ENCODE peak calls at places on chromosomes 2 and 18, in four cellular contexts. One of them, this sample, is unnamed.

GRCh38 chr2:54475919-54476318 is 19.8 kb downstream of the SPTBN1 start:
- DNase-seq in epithelial cell of esophagus: no peak
- DNase-seq in ovary: no peak
- DNase-seq in fibroblast of lung: no peak
- DNase-seq in this sample: no peak

GRCh38 chr2:165725421-165725820 is 68.6 kb downstream of the GALNT3 start:
- DNase-seq in epithelial cell of esophagus: peak
- DNase-seq in ovary: no peak
- DNase-seq in fibroblast of lung: peak
- DNase-seq in this sample: peak

GRCh38 chr2:182763311-182763912 is 47.4 kb downstream of the DNAJC10 start:
- DNase-seq in epithelial cell of esophagus: peak
- DNase-seq in ovary: no peak
- DNase-seq in fibroblast of lung: peak
- DNase-seq in this sample: peak

GRCh38 chr2:85713836-85714235 is 19.7 kb downstream of the GNLY start:
- DNase-seq in epithelial cell of esophagus: no peak
- DNase-seq in ovary: no peak
- DNase-seq in fibroblast of lung: no peak
- DNase-seq in this sample: no peak

GRCh38 chr18:34993289-34993688 is 47.9 kb upstream of the MAPRE2 start:
- DNase-seq in epithelial cell of esophagus: peak
- DNase-seq in ovary: no peak
- DNase-seq in fibroblast of lung: no peak
- DNase-seq in this sample: no peak

GRCh38 chr2:120579916-120580685 is 155.6 kb upstream of the GLI2 start:
- DNase-seq in epithelial cell of esophagus: no peak
- DNase-seq in ovary: no peak
- DNase-seq in fibroblast of lung: no peak
- DNase-seq in this sample: no peak

GRCh38 chr2:212892193-212892592 is 259.2 kb downstream of the IKZF2 start:
- DNase-seq in epithelial cell of esophagus: peak
- DNase-seq in ovary: no peak
- DNase-seq in fibroblast of lung: peak
- DNase-seq in this sample: peak

GRCh38 chr2:240796543-240797499 is 23.2 kb downstream of the KIF1A start:
- DNase-seq in epithelial cell of esophagus: no peak
- DNase-seq in ovary: no peak
- DNase-seq in fibroblast of lung: no peak
- DNase-seq in this sample: no peak

GRCh38 chr2:242058116-242058680 is 188.7 kb downstream of the RTP5 start:
- DNase-seq in epithelial cell of esophagus: no peak
- DNase-seq in ovary: no peak
- DNase-seq in fibroblast of lung: no peak
- DNase-seq in this sample: no peak

GRCh38 chr2:68811364-68811763 is 59.8 kb downstream of the BMP10 start:
- DNase-seq in epithelial cell of esophagus: peak
- DNase-seq in ovary: peak
- DNase-seq in fibroblast of lung: peak
- DNase-seq in this sample: peak

GRCh38 chr2:191625016-191625415 is 52.9 kb upstream of the NABP1 start:
- DNase-seq in epithelial cell of esophagus: no peak
- DNase-seq in ovary: no peak
- DNase-seq in fibroblast of lung: peak
- DNase-seq in this sample: peak

GRCh38 chr18:59011786-59012185 is 127.9 kb upstream of the SEC11C start:
- DNase-seq in epithelial cell of esophagus: no peak
- DNase-seq in ovary: no peak
- DNase-seq in fibroblast of lung: no peak
- DNase-seq in this sample: no peak

GRCh38 chr2:217475101-217475500 is 527.7 kb downstream of the TNS1 start:
- DNase-seq in epithelial cell of esophagus: no peak
- DNase-seq in ovary: no peak
- DNase-seq in fibroblast of lung: no peak
- DNase-seq in this sample: no peak

GRCh38 chr18:10101293-10101701 is 187.5 kb downstream of the VAPA start:
- DNase-seq in epithelial cell of esophagus: no peak
- DNase-seq in ovary: peak
- DNase-seq in fibroblast of lung: peak
- DNase-seq in this sample: peak

GRCh38 chr2:58047373-58047674 is 718 bp downstream of the VRK2 start:
- DNase-seq in epithelial cell of esophagus: no peak
- DNase-seq in ovary: no peak
- DNase-seq in fibroblast of lung: no peak
- DNase-seq in this sample: no peak

GRCh38 chr2:154194917-154195643 is 323.4 kb downstream of the GALNT13 start:
- DNase-seq in epithelial cell of esophagus: no peak
- DNase-seq in ovary: no peak
- DNase-seq in fibroblast of lung: no peak
- DNase-seq in this sample: no peak
- H3K4me3 ChIP-seq in epithelial cell of esophagus: no peak
- H3K4me3 ChIP-seq in ovary: no peak
- H3K4me3 ChIP-seq in fibroblast of lung: no peak
- H3K4me3 ChIP-seq in this sample: no peak

DNA sequence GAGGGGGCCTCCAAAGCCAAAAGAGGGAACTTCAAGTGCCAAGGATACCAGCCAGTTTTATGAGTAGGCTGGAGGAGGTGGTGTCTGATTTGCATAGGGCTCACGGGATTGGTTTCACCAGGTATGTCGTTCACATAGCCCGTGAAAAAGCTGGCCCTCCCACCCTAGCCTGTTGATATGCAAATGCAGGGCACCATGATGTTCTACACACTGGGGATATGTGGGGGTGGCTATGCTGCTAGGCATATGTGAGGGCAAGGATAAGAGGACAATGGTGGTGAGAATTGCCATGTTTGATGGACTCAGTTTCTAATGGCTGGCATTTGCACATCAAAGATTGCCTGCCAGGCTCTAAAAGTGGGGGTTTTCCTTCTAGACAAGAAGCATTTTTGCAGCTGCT is 378.6 kb downstream of the DPP10 start:
- DNase-seq in epithelial cell of esophagus: no peak
- DNase-seq in ovary: no peak
- DNase-seq in fibroblast of lung: no peak
- DNase-seq in this sample: no peak
- TF ChIP-seq CTCF in epithelial cell of esophagus: no peak
- TF ChIP-seq CTCF in ovary: no peak
- TF ChIP-seq CTCF in fibroblast of lung: no peak
- TF ChIP-seq CTCF in this sample: no peak

GRCh38 chr2:207676827-207677354 is 34.5 kb upstream of the CCNYL1 start:
- DNase-seq in epithelial cell of esophagus: peak
- DNase-seq in ovary: no peak
- DNase-seq in fibroblast of lung: peak
- DNase-seq in this sample: peak

GRCh38 chr2:207682557-207682956 is 28.9 kb upstream of the CCNYL1 start:
- DNase-seq in epithelial cell of esophagus: no peak
- DNase-seq in ovary: no peak
- DNase-seq in fibroblast of lung: no peak
- DNase-seq in this sample: no peak

GRCh38 chr2:207683438-207683837 is 28.0 kb upstream of the CCNYL1 start:
- DNase-seq in epithelial cell of esophagus: no peak
- DNase-seq in ovary: no peak
- DNase-seq in fibroblast of lung: no peak
- DNase-seq in this sample: no peak

GRCh38 chr2:207683879-207684627 is 27.4 kb upstream of the CCNYL1 start:
- DNase-seq in epithelial cell of esophagus: peak
- DNase-seq in ovary: no peak
- DNase-seq in fibroblast of lung: peak
- DNase-seq in this sample: peak

DNA sequence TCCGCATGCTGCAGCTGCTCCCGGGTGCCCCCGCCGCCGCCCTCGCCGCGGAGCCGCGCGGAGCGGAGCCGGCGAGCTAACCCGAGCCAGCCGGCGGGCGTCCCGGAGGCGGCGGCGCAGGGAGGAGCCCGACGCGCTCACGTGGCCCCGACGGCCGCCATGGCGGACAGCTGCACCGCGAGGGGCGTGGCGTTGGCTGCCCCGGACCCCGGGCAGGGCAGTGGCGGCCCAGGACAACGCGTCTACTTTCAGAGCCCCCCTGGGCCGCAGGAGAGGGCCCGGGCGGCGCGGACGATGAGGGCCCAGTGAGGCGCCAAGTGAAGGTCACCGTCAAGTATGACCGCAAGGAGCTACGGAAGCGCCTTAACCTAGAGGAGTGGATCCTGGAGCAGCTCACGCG is 30.0 kb upstream of the CCNYL1 start:
- DNase-seq in epithelial cell of esophagus: no peak
- DNase-seq in ovary: no peak
- DNase-seq in fibroblast of lung: no peak
- DNase-seq in this sample: no peak
- H3K4me3 ChIP-seq in epithelial cell of esophagus: no peak
- H3K4me3 ChIP-seq in ovary: no peak
- H3K4me3 ChIP-seq in fibroblast of lung: no peak
- H3K4me3 ChIP-seq in this sample: no peak

GRCh38 chr2:5121677-5122076 is 570.5 kb upstream of the SOX11 start:
- DNase-seq in epithelial cell of esophagus: peak
- DNase-seq in ovary: no peak
- DNase-seq in fibroblast of lung: no peak
- DNase-seq in this sample: no peak
- TF ChIP-seq CTCF in epithelial cell of esophagus: peak
- TF ChIP-seq CTCF in ovary: no peak
- TF ChIP-seq CTCF in fibroblast of lung: peak
- TF ChIP-seq CTCF in this sample: no peak

GRCh38 chr2:45938649-45939511 is 287.4 kb downstream of the PRKCE start:
- DNase-seq in epithelial cell of esophagus: peak
- DNase-seq in ovary: peak
- DNase-seq in fibroblast of lung: peak
- DNase-seq in this sample: peak
- H3K4me3 ChIP-seq in epithelial cell of esophagus: no peak
- H3K4me3 ChIP-seq in ovary: no peak
- H3K4me3 ChIP-seq in fibroblast of lung: no peak
- H3K4me3 ChIP-seq in this sample: no peak

DNA sequence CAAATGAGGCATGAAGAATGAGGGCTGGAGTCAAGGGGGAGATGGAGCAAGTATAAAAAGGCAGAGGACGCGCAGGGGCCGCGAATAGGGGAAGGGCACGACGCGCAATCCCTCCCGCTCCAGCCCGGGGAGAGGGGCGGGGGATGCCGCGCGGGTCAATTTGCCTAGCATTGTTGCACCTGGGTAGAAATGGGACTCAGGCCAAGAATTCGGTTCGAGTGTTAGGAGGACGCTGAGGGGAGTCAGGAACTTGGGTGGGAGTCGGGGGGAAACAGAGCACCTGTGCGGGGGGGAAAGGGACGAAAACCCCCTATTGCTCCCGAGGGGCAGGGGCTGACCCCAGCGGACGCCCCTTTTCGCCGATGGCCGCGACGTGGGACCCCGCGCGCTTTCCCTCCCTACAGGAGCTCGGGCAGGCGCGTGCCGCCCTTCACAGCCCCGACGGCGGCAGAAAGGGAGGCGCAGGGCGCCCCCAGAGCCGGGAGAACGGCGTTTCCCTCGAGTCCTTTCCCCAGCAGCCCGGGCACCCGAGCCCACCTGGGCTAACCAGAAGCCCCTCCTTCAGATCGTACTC is 425 bp downstream of the PAIP2B start:
- DNase-seq in epithelial cell of esophagus: no peak
- DNase-seq in ovary: peak
- DNase-seq in fibroblast of lung: no peak
- DNase-seq in this sample: no peak
- TF ChIP-seq CTCF in epithelial cell of esophagus: no peak
- TF ChIP-seq CTCF in ovary: no peak
- TF ChIP-seq CTCF in fibroblast of lung: no peak
- TF ChIP-seq CTCF in this sample: peak

This sample was measured in cardiac fibroblast.